ENCODE peak calls at places on chromosomes 5 and 9, in four cellular contexts. One of them, this sample, is unnamed.

GRCh38 chr5:131379723-131380122 is 115.9 kb downstream of the CDC42SE2 start:
- DNase-seq in tibial nerve: no peak
- DNase-seq in A549: peak
- DNase-seq in ovary: no peak
- DNase-seq in this sample: no peak

GRCh38 chr5:122501087-122501435 is 189.0 kb downstream of the SNCAIP start:
- DNase-seq in ovary: peak
- DNase-seq in tibial nerve: peak
- DNase-seq in A549: no peak
- DNase-seq in this sample: no peak

GRCh38 chr5:138276402-138277054 is 2.1 kb upstream of the GFRA3 start:
- DNase-seq in ovary: no peak
- DNase-seq in tibial nerve: no peak
- DNase-seq in A549: no peak
- DNase-seq in this sample: no peak

GRCh38 chr9:110258671-110259070 is 2.4 kb upstream of the TXN start:
- DNase-seq in A549: no peak
- DNase-seq in ovary: no peak
- DNase-seq in tibial nerve: no peak
- DNase-seq in this sample: no peak

GRCh38 chr5:174317261-174317894 is 271.9 kb downstream of the NSG2 start:
- DNase-seq in A549: peak
- DNase-seq in ovary: no peak
- DNase-seq in tibial nerve: no peak
- DNase-seq in this sample: no peak

GRCh38 chr5:135246923-135247795 is 151.9 kb downstream of the MACROH2A1 start:
- DNase-seq in A549: peak
- DNase-seq in ovary: peak
- DNase-seq in tibial nerve: no peak
- DNase-seq in this sample: peak

GRCh38 chr5:62460578-62460983 is 48.0 kb downstream of the IPO11 start:
- DNase-seq in ovary: no peak
- DNase-seq in A549: peak
- DNase-seq in tibial nerve: no peak
- DNase-seq in this sample: no peak

GRCh38 chr5:133469846-133470245 is 142.5 kb downstream of the FSTL4 start:
- DNase-seq in A549: no peak
- DNase-seq in tibial nerve: no peak
- DNase-seq in ovary: no peak
- DNase-seq in this sample: no peak

GRCh38 chr5:67998709-67999251 is 216.8 kb upstream of the PIK3R1 start:
- DNase-seq in A549: no peak
- DNase-seq in tibial nerve: peak
- DNase-seq in ovary: no peak
- DNase-seq in this sample: peak

GRCh38 chr5:135393229-135393628 is 5.8 kb downstream of the MACROH2A1 start:
- DNase-seq in ovary: no peak
- DNase-seq in A549: no peak
- DNase-seq in tibial nerve: peak
- DNase-seq in this sample: peak

GRCh38 chr9:127980706-127981558 is at the start of gene EEIG1:
- DNase-seq in ovary: peak
- DNase-seq in A549: peak
- DNase-seq in tibial nerve: peak
- DNase-seq in this sample: peak

GRCh38 chr5:51095481-51095880 is 287.8 kb upstream of the ISL1 start:
- DNase-seq in A549: no peak
- DNase-seq in tibial nerve: no peak
- DNase-seq in ovary: no peak
- DNase-seq in this sample: no peak

GRCh38 chr5:127830157-127830556 is 127.0 kb downstream of the CCDC192 start:
- DNase-seq in A549: no peak
- DNase-seq in tibial nerve: no peak
- DNase-seq in ovary: no peak
- DNase-seq in this sample: no peak

GRCh38 chr5:154358410-154359221 is 87.2 kb upstream of the SAP30L start:
- DNase-seq in tibial nerve: no peak
- DNase-seq in A549: no peak
- DNase-seq in ovary: peak
- DNase-seq in this sample: no peak

GRCh38 chr5:158423623-158424200 is 564.8 kb upstream of the CLINT1 start:
- DNase-seq in tibial nerve: no peak
- DNase-seq in ovary: no peak
- DNase-seq in A549: no peak
- DNase-seq in this sample: no peak

GRCh38 chr9:69079186-69079585 is 43.6 kb downstream of the FXN start:
- DNase-seq in ovary: no peak
- DNase-seq in tibial nerve: no peak
- DNase-seq in A549: no peak
- DNase-seq in this sample: no peak
- TF ChIP-seq EP300 in ovary: no peak
- TF ChIP-seq EP300 in tibial nerve: no peak
- TF ChIP-seq EP300 in A549: no peak
- TF ChIP-seq EP300 in this sample: no peak

DNA sequence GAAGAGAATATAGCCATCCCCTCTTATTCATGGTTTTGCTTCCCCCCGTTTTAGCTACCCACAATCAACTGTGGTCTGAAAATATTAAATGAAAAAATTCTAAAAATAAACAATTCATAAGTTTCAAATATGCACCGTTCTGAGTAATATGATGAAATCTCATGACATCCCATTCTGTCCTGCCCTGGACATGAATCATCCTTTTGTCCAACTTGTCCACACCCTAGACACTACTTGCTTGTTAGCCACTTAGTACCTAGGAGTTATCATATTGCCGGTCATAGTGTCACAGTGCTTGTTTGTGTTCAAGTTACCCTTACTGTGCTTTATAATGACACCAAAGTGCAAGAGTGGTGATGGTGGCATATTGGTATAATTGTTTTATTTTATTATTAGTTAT is 113.5 kb downstream of the CAAP1 start:
- DNase-seq in tibial nerve: no peak
- DNase-seq in A549: no peak
- DNase-seq in ovary: no peak
- DNase-seq in this sample: no peak
- TF ChIP-seq EP300 in tibial nerve: no peak
- TF ChIP-seq EP300 in A549: no peak
- TF ChIP-seq EP300 in ovary: no peak
- TF ChIP-seq EP300 in this sample: no peak

GRCh38 chr9:124388275-124389048 is 26.8 kb downstream of the PSMB7 start:
- DNase-seq in tibial nerve: no peak
- DNase-seq in ovary: no peak
- DNase-seq in A549: no peak
- DNase-seq in this sample: no peak
- TF ChIP-seq EP300 in tibial nerve: no peak
- TF ChIP-seq EP300 in ovary: no peak
- TF ChIP-seq EP300 in A549: no peak
- TF ChIP-seq EP300 in this sample: no peak

GRCh38 chr9:84849049-84849448 is 179.5 kb downstream of the NTRK2 start:
- DNase-seq in A549: no peak
- DNase-seq in tibial nerve: no peak
- DNase-seq in ovary: no peak
- DNase-seq in this sample: no peak

GRCh38 chr9:84850830-84851372 is 181.4 kb downstream of the NTRK2 start:
- DNase-seq in ovary: no peak
- DNase-seq in tibial nerve: no peak
- DNase-seq in A549: no peak
- DNase-seq in this sample: no peak

GRCh38 chr9:84852902-84853301 is 183.4 kb downstream of the NTRK2 start:
- DNase-seq in tibial nerve: no peak
- DNase-seq in ovary: no peak
- DNase-seq in A549: no peak
- DNase-seq in this sample: no peak

GRCh38 chr9:84856181-84856632 is 186.7 kb downstream of the NTRK2 start:
- DNase-seq in tibial nerve: peak
- DNase-seq in A549: no peak
- DNase-seq in ovary: no peak
- DNase-seq in this sample: no peak

GRCh38 chr9:84851935-84852585 is 182.5 kb downstream of the NTRK2 start:
- DNase-seq in A549: peak
- DNase-seq in ovary: no peak
- DNase-seq in tibial nerve: peak
- DNase-seq in this sample: no peak
- TF ChIP-seq EP300 in A549: peak
- TF ChIP-seq EP300 in ovary: no peak
- TF ChIP-seq EP300 in tibial nerve: peak
- TF ChIP-seq EP300 in this sample: no peak

This sample was measured in esophagus muscularis mucosa.